ENCODE peak calls at places on chromosomes 6 and 20, in ten cellular contexts. One of them, this sample, is unnamed. For H3K36me3, the result is how much of the 10 kb centered on the place peaks cover.

GRCh38 chr6:166258854-166259276 is 49.3 kb downstream of the PRR18 start:
- DNase-seq in Peyer's patch: peak
- DNase-seq in GM23248: no peak
- DNase-seq in IMR-90: no peak
- DNase-seq in mammary epithelial cell: no peak
- DNase-seq in left ventricle myocardium inferior: no peak
- DNase-seq in stomach: no peak
- DNase-seq in CD4-positive, alpha-beta memory T cell: no peak
- DNase-seq in heart left ventricle: no peak
- DNase-seq in sigmoid colon: no peak
- DNase-seq in this sample: no peak

GRCh38 chr6:1055015-1055921 is 256.6 kb upstream of the FOXQ1 start:
- DNase-seq in sigmoid colon: no peak
- DNase-seq in Peyer's patch: no peak
- DNase-seq in left ventricle myocardium inferior: no peak
- DNase-seq in GM23248: no peak
- DNase-seq in mammary epithelial cell: no peak
- DNase-seq in heart left ventricle: no peak
- DNase-seq in CD4-positive, alpha-beta memory T cell: no peak
- DNase-seq in IMR-90: no peak
- DNase-seq in stomach: no peak
- DNase-seq in this sample: no peak

GRCh38 chr6:168086066-168086465 is 7.1 kb upstream of the FRMD1 start:
- DNase-seq in Peyer's patch: no peak
- DNase-seq in stomach: no peak
- DNase-seq in IMR-90: no peak
- DNase-seq in heart left ventricle: no peak
- DNase-seq in mammary epithelial cell: no peak
- DNase-seq in CD4-positive, alpha-beta memory T cell: no peak
- DNase-seq in sigmoid colon: no peak
- DNase-seq in GM23248: no peak
- DNase-seq in left ventricle myocardium inferior: no peak
- DNase-seq in this sample: no peak

GRCh38 chr6:158999154-158999668 is 791 bp downstream of the RSPH3 start:
- DNase-seq in sigmoid colon: no peak
- DNase-seq in stomach: no peak
- DNase-seq in GM23248: no peak
- DNase-seq in heart left ventricle: no peak
- DNase-seq in left ventricle myocardium inferior: no peak
- DNase-seq in Peyer's patch: no peak
- DNase-seq in IMR-90: peak
- DNase-seq in mammary epithelial cell: peak
- DNase-seq in CD4-positive, alpha-beta memory T cell: no peak
- DNase-seq in this sample: no peak

GRCh38 chr6:101276066-101276465 is 117.4 kb upstream of the GRIK2 start:
- DNase-seq in IMR-90: no peak
- DNase-seq in CD4-positive, alpha-beta memory T cell: no peak
- DNase-seq in sigmoid colon: no peak
- DNase-seq in left ventricle myocardium inferior: no peak
- DNase-seq in mammary epithelial cell: no peak
- DNase-seq in GM23248: no peak
- DNase-seq in stomach: no peak
- DNase-seq in heart left ventricle: no peak
- DNase-seq in Peyer's patch: no peak
- DNase-seq in this sample: no peak

GRCh38 chr6:79004239-79004638 is 73.8 kb downstream of the PHIP start:
- DNase-seq in left ventricle myocardium inferior: no peak
- DNase-seq in stomach: no peak
- DNase-seq in IMR-90: no peak
- DNase-seq in heart left ventricle: no peak
- DNase-seq in CD4-positive, alpha-beta memory T cell: no peak
- DNase-seq in mammary epithelial cell: no peak
- DNase-seq in sigmoid colon: no peak
- DNase-seq in GM23248: no peak
- DNase-seq in Peyer's patch: no peak
- DNase-seq in this sample: no peak

GRCh38 chr20:63265891-63266515 is 6.6 kb upstream of the ARFGAP1 start:
- DNase-seq in heart left ventricle: no peak
- DNase-seq in CD4-positive, alpha-beta memory T cell: no peak
- DNase-seq in sigmoid colon: no peak
- DNase-seq in stomach: no peak
- DNase-seq in left ventricle myocardium inferior: no peak
- DNase-seq in IMR-90: peak
- DNase-seq in GM23248: peak
- DNase-seq in mammary epithelial cell: no peak
- DNase-seq in Peyer's patch: no peak
- DNase-seq in this sample: no peak

GRCh38 chr6:157892363-157892878 is 69.4 kb downstream of the SNX9 start:
- DNase-seq in GM23248: no peak
- DNase-seq in IMR-90: no peak
- DNase-seq in heart left ventricle: no peak
- DNase-seq in mammary epithelial cell: no peak
- DNase-seq in sigmoid colon: no peak
- DNase-seq in left ventricle myocardium inferior: no peak
- DNase-seq in Peyer's patch: no peak
- DNase-seq in stomach: no peak
- DNase-seq in CD4-positive, alpha-beta memory T cell: peak
- DNase-seq in this sample: no peak

GRCh38 chr6:53331678-53332077 is 17.1 kb downstream of the ELOVL5 start:
- DNase-seq in CD4-positive, alpha-beta memory T cell: no peak
- DNase-seq in IMR-90: no peak
- DNase-seq in heart left ventricle: no peak
- DNase-seq in mammary epithelial cell: no peak
- DNase-seq in sigmoid colon: no peak
- DNase-seq in left ventricle myocardium inferior: no peak
- DNase-seq in stomach: no peak
- DNase-seq in GM23248: no peak
- DNase-seq in Peyer's patch: no peak
- DNase-seq in this sample: no peak

GRCh38 chr6:14513726-14514125 is 396.2 kb downstream of the CD83 start:
- DNase-seq in sigmoid colon: no peak
- DNase-seq in Peyer's patch: no peak
- DNase-seq in mammary epithelial cell: no peak
- DNase-seq in CD4-positive, alpha-beta memory T cell: no peak
- DNase-seq in heart left ventricle: no peak
- DNase-seq in IMR-90: no peak
- DNase-seq in left ventricle myocardium inferior: no peak
- DNase-seq in stomach: no peak
- DNase-seq in GM23248: no peak
- DNase-seq in this sample: no peak

GRCh38 chr6:30129818-30130679 is 5.9 kb upstream of the TRIM40 start:
- DNase-seq in sigmoid colon: no peak
- DNase-seq in GM23248: no peak
- DNase-seq in left ventricle myocardium inferior: no peak
- DNase-seq in IMR-90: no peak
- DNase-seq in stomach: no peak
- DNase-seq in mammary epithelial cell: no peak
- DNase-seq in CD4-positive, alpha-beta memory T cell: no peak
- DNase-seq in Peyer's patch: no peak
- DNase-seq in heart left ventricle: no peak
- DNase-seq in this sample: no peak

GRCh38 chr20:55561259-55561658 is 444.1 kb downstream of the CBLN4 start:
- DNase-seq in GM23248: no peak
- DNase-seq in sigmoid colon: no peak
- DNase-seq in left ventricle myocardium inferior: no peak
- DNase-seq in Peyer's patch: no peak
- DNase-seq in CD4-positive, alpha-beta memory T cell: no peak
- DNase-seq in heart left ventricle: no peak
- DNase-seq in mammary epithelial cell: peak
- DNase-seq in IMR-90: no peak
- DNase-seq in stomach: no peak
- DNase-seq in this sample: no peak

GRCh38 chr20:47222728-47223127 is 133.8 kb downstream of the ZMYND8 start:
- DNase-seq in GM23248: no peak
- DNase-seq in Peyer's patch: no peak
- DNase-seq in left ventricle myocardium inferior: no peak
- DNase-seq in heart left ventricle: no peak
- DNase-seq in IMR-90: no peak
- DNase-seq in sigmoid colon: no peak
- DNase-seq in mammary epithelial cell: no peak
- DNase-seq in CD4-positive, alpha-beta memory T cell: no peak
- DNase-seq in stomach: no peak
- DNase-seq in this sample: no peak

GRCh38 chr20:44287272-44288097 is 23.5 kb downstream of the FITM2 start:
- DNase-seq in heart left ventricle: no peak
- DNase-seq in CD4-positive, alpha-beta memory T cell: no peak
- DNase-seq in left ventricle myocardium inferior: peak
- DNase-seq in mammary epithelial cell: no peak
- DNase-seq in sigmoid colon: no peak
- DNase-seq in GM23248: no peak
- DNase-seq in IMR-90: no peak
- DNase-seq in stomach: no peak
- DNase-seq in Peyer's patch: no peak
- DNase-seq in this sample: no peak

GRCh38 chr20:46681032-46681854 is 8.0 kb downstream of the TP53RK start:
- DNase-seq in Peyer's patch: peak
- DNase-seq in mammary epithelial cell: peak
- DNase-seq in GM23248: peak
- DNase-seq in heart left ventricle: no peak
- DNase-seq in CD4-positive, alpha-beta memory T cell: peak
- DNase-seq in left ventricle myocardium inferior: peak
- DNase-seq in IMR-90: peak
- DNase-seq in stomach: peak
- DNase-seq in sigmoid colon: no peak
- DNase-seq in this sample: peak

GRCh38 chr6:160960839-160961238 is 30.7 kb upstream of the MAP3K4 start:
- DNase-seq in sigmoid colon: no peak
- DNase-seq in IMR-90: no peak
- DNase-seq in stomach: no peak
- DNase-seq in heart left ventricle: no peak
- DNase-seq in Peyer's patch: no peak
- DNase-seq in GM23248: no peak
- DNase-seq in left ventricle myocardium inferior: no peak
- DNase-seq in mammary epithelial cell: no peak
- DNase-seq in CD4-positive, alpha-beta memory T cell: no peak
- DNase-seq in this sample: no peak

GRCh38 chr6:125835221-125835744 is 44.5 kb downstream of the NCOA7 start:
- DNase-seq in CD4-positive, alpha-beta memory T cell: no peak
- DNase-seq in sigmoid colon: peak
- DNase-seq in GM23248: peak
- DNase-seq in heart left ventricle: peak
- DNase-seq in stomach: no peak
- DNase-seq in mammary epithelial cell: no peak
- DNase-seq in IMR-90: peak
- DNase-seq in Peyer's patch: no peak
- DNase-seq in left ventricle myocardium inferior: no peak
- DNase-seq in this sample: no peak
- H3K4me3 ChIP-seq in CD4-positive, alpha-beta memory T cell: no peak
- H3K4me3 ChIP-seq in sigmoid colon: no peak
- H3K4me3 ChIP-seq in GM23248: no peak
- H3K4me3 ChIP-seq in heart left ventricle: no peak
- H3K4me3 ChIP-seq in stomach: no peak
- H3K4me3 ChIP-seq in mammary epithelial cell: no peak
- H3K4me3 ChIP-seq in IMR-90: no peak
- H3K4me3 ChIP-seq in Peyer's patch: no peak
- H3K4me3 ChIP-seq in left ventricle myocardium inferior: no peak
- H3K4me3 ChIP-seq in this sample: no peak

GRCh38 chr20:53874104-53874503 is 196.3 kb downstream of the BCAS1 start:
- DNase-seq in stomach: no peak
- DNase-seq in mammary epithelial cell: no peak
- DNase-seq in GM23248: no peak
- DNase-seq in left ventricle myocardium inferior: no peak
- DNase-seq in sigmoid colon: no peak
- DNase-seq in IMR-90: no peak
- DNase-seq in Peyer's patch: no peak
- DNase-seq in CD4-positive, alpha-beta memory T cell: no peak
- DNase-seq in heart left ventricle: no peak
- DNase-seq in this sample: no peak
- H3K36me3 ChIP-seq in stomach: under half
- H3K36me3 ChIP-seq in mammary epithelial cell: under half
- H3K36me3 ChIP-seq in GM23248: under half
- H3K36me3 ChIP-seq in left ventricle myocardium inferior: under half
- H3K36me3 ChIP-seq in sigmoid colon: under half
- H3K36me3 ChIP-seq in IMR-90: under half
- H3K36me3 ChIP-seq in Peyer's patch: under half
- H3K36me3 ChIP-seq in CD4-positive, alpha-beta memory T cell: under half
- H3K36me3 ChIP-seq in heart left ventricle: under half
- H3K36me3 ChIP-seq in this sample: under half

DNA sequence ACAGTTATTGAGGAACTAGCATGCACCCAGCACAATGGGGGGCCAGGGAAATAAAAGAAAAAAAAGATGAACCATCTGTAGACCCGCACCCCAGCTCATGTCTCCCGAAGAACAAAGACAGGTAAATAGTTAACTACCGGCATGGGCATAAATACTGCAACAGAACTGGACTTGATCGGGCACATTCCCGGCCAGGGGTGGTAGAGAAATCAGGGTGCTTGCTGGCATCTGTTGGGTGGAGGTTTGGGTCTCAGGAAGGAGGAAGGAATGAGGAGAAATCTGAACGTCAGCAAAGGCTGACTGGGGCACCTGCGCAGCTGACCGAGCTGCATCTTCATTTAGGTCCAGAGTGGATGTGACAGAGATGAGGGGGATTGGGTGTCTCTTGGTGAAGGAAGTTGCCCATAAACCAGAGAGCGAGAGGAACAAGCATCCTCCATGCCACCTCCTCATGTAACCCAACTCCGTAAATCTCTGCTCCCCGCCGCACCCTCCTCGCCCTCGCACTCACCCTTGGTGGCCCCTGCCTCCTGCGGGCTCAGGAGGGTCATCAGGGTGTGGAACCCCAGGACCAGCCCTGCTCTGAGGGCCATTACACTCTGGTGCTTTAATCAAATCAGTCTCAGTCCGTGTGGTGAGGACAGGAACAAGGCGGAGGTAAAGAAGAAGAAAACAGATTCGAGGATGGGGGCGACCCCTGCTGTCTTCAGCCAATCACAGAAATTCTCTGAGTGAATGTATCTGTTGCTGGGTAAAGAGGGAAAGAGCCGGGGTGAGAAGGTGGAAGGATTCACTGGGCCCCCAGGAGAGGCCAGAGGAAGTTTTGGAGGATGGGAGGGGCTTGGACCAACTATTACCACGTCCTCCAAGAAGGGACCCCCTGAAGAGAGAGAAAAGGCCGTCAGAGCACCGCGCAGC is at the start of gene HLA-DOA:
- DNase-seq in GM23248: peak
- DNase-seq in IMR-90: peak
- DNase-seq in stomach: no peak
- DNase-seq in sigmoid colon: no peak
- DNase-seq in mammary epithelial cell: no peak
- DNase-seq in CD4-positive, alpha-beta memory T cell: peak
- DNase-seq in left ventricle myocardium inferior: no peak
- DNase-seq in Peyer's patch: peak
- DNase-seq in heart left ventricle: no peak
- DNase-seq in this sample: peak
- H3K4me3 ChIP-seq in GM23248: no peak
- H3K4me3 ChIP-seq in IMR-90: no peak
- H3K4me3 ChIP-seq in stomach: peak
- H3K4me3 ChIP-seq in sigmoid colon: no peak
- H3K4me3 ChIP-seq in mammary epithelial cell: no peak
- H3K4me3 ChIP-seq in CD4-positive, alpha-beta memory T cell: no peak
- H3K4me3 ChIP-seq in left ventricle myocardium inferior: peak
- H3K4me3 ChIP-seq in Peyer's patch: peak
- H3K4me3 ChIP-seq in heart left ventricle: no peak
- H3K4me3 ChIP-seq in this sample: peak

GRCh38 chr20:36908603-36909002 is 32.7 kb downstream of the TLDC2 start:
- DNase-seq in mammary epithelial cell: no peak
- DNase-seq in heart left ventricle: no peak
- DNase-seq in sigmoid colon: no peak
- DNase-seq in left ventricle myocardium inferior: no peak
- DNase-seq in GM23248: peak
- DNase-seq in IMR-90: no peak
- DNase-seq in Peyer's patch: no peak
- DNase-seq in stomach: no peak
- DNase-seq in CD4-positive, alpha-beta memory T cell: no peak
- DNase-seq in this sample: no peak

GRCh38 chr20:36904690-36905089 is 28.8 kb downstream of the TLDC2 start:
- DNase-seq in IMR-90: no peak
- DNase-seq in sigmoid colon: no peak
- DNase-seq in mammary epithelial cell: no peak
- DNase-seq in stomach: no peak
- DNase-seq in Peyer's patch: no peak
- DNase-seq in heart left ventricle: no peak
- DNase-seq in left ventricle myocardium inferior: no peak
- DNase-seq in GM23248: no peak
- DNase-seq in CD4-positive, alpha-beta memory T cell: no peak
- DNase-seq in this sample: no peak
- H3K36me3 ChIP-seq in IMR-90: under half
- H3K36me3 ChIP-seq in sigmoid colon: under half
- H3K36me3 ChIP-seq in mammary epithelial cell: under half
- H3K36me3 ChIP-seq in stomach: half or more
- H3K36me3 ChIP-seq in Peyer's patch: half or more
- H3K36me3 ChIP-seq in heart left ventricle: half or more
- H3K36me3 ChIP-seq in left ventricle myocardium inferior: half or more
- H3K36me3 ChIP-seq in GM23248: under half
- H3K36me3 ChIP-seq in CD4-positive, alpha-beta memory T cell: half or more
- H3K36me3 ChIP-seq in this sample: under half

This sample was measured in H7.